ENCODE peak calls at places on chromosomes 12 and 14, in ten cellular contexts. B is coronary artery; Y is stimulated activated CD4-positive, alpha-beta T cell treated with anti-CD3 and anti-CD28 coated beads, Interleukin-2, amount 100 ng/mL, for 48 hours; P is breast epithelium; T is HT1080; Q is T-helper 2 cell; E is activated T-helper 1 cell treated with anti-CD3 and anti-CD28 coated beads, Interleukin-2, amount 50 U/mL, for 16 hours; J is progenitor cell of endocrine pancreas; X is GM12865; S is activated CD4-positive, CD25-positive, alpha-beta regulatory T cell. A is an unnamed sample.

GRCh38 chr12:104377507-104377812 is 73.9 kb downstream of the EID3 start:
- DNase-seq in S (no peak), Y (no peak), X (no peak), B (no peak), P (no peak), T (no peak), J (no peak), Q (no peak), E (no peak), A (no peak)

GRCh38 chr14:29858299-29858698 is 69.3 kb downstream of the PRKD1 start:
- DNase-seq in J (no peak), P (no peak), Q (no peak), T (no peak), Y (no peak), S (no peak), B (no peak), E (no peak), X (no peak), A (peak; percentile 90)

GRCh38 chr14:91349481-91350074 is 68.0 kb downstream of the CCDC88C start:
- DNase-seq in S (no peak), Q (peak; percentile 82), E (peak; percentile 57), T (no peak), J (no peak), Y (peak; percentile 52), P (no peak), X (peak; percentile 92), B (no peak), A (no peak)

GRCh38 chr14:104932676-104933631 is 8.3 kb downstream of the PLD4 start:
- DNase-seq in Q (peak; percentile 69), P (peak; percentile 68), J (peak; percentile 89), E (peak; percentile 79), Y (peak; percentile 93), X (peak; percentile 74), T (peak; percentile 82), B (peak; percentile 89), S (peak; percentile 69), A (peak; percentile 72)

GRCh38 chr12:21248679-21249078 is 86.0 kb downstream of the SLCO1A2 start:
- DNase-seq in J (no peak), B (no peak), S (no peak), P (no peak), Y (no peak), X (peak; percentile 1), E (no peak), T (peak; percentile 15), Q (peak; percentile 5), A (peak; percentile 10)

GRCh38 chr14:105525861-105526780 is at the start of gene TMEM121:
- DNase-seq in J (peak; percentile 39), X (peak; percentile 33), T (no peak), Y (peak; percentile 17), P (peak; percentile 36), E (no peak), Q (peak; percentile 28), B (no peak), S (no peak), A (no peak)

GRCh38 chr12:55724226-55724939 is 4.2 kb downstream of the RDH5 start:
- DNase-seq in X (peak; percentile 77), S (peak; percentile 47), E (peak; percentile 47), P (peak; percentile 73), Q (peak; percentile 78), T (peak; percentile 46), B (no peak), J (no peak), Y (peak; percentile 52), A (peak; percentile 81)

GRCh38 chr14:74049886-74050495 is 30.8 kb downstream of the BBOF1 start:
- DNase-seq in P (no peak), B (no peak), S (no peak), E (no peak), Q (no peak), X (no peak), Y (no peak), T (no peak), J (no peak), A (peak; percentile 67)

GRCh38 chr14:75699331-75699730 is 38.3 kb downstream of the TTLL5 start:
- DNase-seq in Y (no peak), Q (no peak), S (no peak), E (no peak), X (no peak), J (no peak), T (no peak), B (no peak), P (no peak), A (peak; percentile 52)

GRCh38 chr12:40829738-40830144 is 137.5 kb downstream of the CNTN1 start:
- DNase-seq in X (no peak), J (no peak), B (no peak), P (no peak), E (no peak), Q (no peak), T (peak; percentile 29), S (no peak), Y (no peak), A (no peak)

GRCh38 chr14:105083926-105084685 is 18.9 kb upstream of the GPR132 start:
- DNase-seq in P (no peak), Y (no peak), T (no peak), B (no peak), J (no peak), E (no peak), Q (no peak), X (no peak), S (no peak), A (no peak)

GRCh38 chr12:65535951-65536350 is 257.5 kb downstream of the MSRB3 start:
- DNase-seq in P (no peak), T (peak; percentile 37), B (no peak), Y (no peak), X (no peak), J (no peak), E (no peak), S (no peak), Q (no peak), A (no peak)

GRCh38 chr12:87815738-87816137 is 213.5 kb downstream of the C12orf50 start:
- DNase-seq in T (no peak), E (no peak), X (no peak), Q (no peak), B (no peak), P (no peak), J (no peak), Y (no peak), S (no peak), A (no peak)

GRCh38 chr12:110931315-110931728 is 10.9 kb upstream of the MYL2 start:
- DNase-seq in X (no peak), Y (no peak), P (no peak), J (no peak), T (no peak), E (no peak), B (peak; percentile 41), Q (no peak), S (no peak), A (no peak)

A was measured in MV-4-11.